ENCODE peak calls at places on chromosomes 2 and 18, in six cellular contexts. A, H, F, W, Q and U are unnamed samples.

GRCh38 chr18:3383381-3383915 is 66.5 kb upstream of the TGIF1 start:
- DNase-seq in A (no peak), W (peak; percentile 52), F (no peak), Q (no peak), H (no peak), U (no peak)

GRCh38 chr18:76167440-76167839 is 327.6 kb downstream of the ZNF516 start:
- DNase-seq in F (no peak), W (no peak), A (no peak), Q (no peak), H (no peak), U (no peak)

GRCh38 chr2:215454519-215454918 is 18.7 kb upstream of the FN1 start:
- DNase-seq in H (peak; percentile 42), A (no peak), F (peak; percentile 49), W (peak; percentile 70), Q (no peak), U (peak; percentile 66)

GRCh38 chr18:9743200-9744016 is 35.3 kb downstream of the RAB31 start:
- DNase-seq in F (peak; percentile 98), W (peak; percentile 89), A (peak; percentile 98), Q (peak; percentile 73), H (no peak), U (peak; percentile 97)

GRCh38 chr2:102030502-102030854 is 38.7 kb downstream of the IL1R2 start:
- DNase-seq in W (no peak), Q (no peak), A (no peak), H (no peak), F (no peak), U (no peak)

GRCh38 chr18:28248653-28249052 is 71.7 kb upstream of the CDH2 start:
- DNase-seq in Q (no peak), H (no peak), A (no peak), W (no peak), F (no peak), U (no peak)

GRCh38 chr2:100682536-100682935 is 119.7 kb downstream of the PDCL3 start:
- DNase-seq in F (no peak), A (no peak), Q (no peak), H (no peak), W (no peak), U (no peak)

GRCh38 chr2:200761168-200761715 is 50.5 kb upstream of the BZW1 start:
- DNase-seq in H (no peak), W (peak; percentile 54), Q (no peak), A (no peak), F (no peak), U (peak; percentile 62)

GRCh38 chr2:173667014-173667413 is 298.2 kb downstream of the SP3 start:
- DNase-seq in W (peak; percentile 38), F (no peak), A (no peak), Q (no peak), H (no peak), U (no peak)

GRCh38 chr2:46960618-46961017 is 45.0 kb upstream of the MCFD2 start:
- DNase-seq in A (no peak), W (no peak), F (peak; percentile 42), Q (no peak), H (no peak), U (no peak)

GRCh38 chr2:2793514-2793913 is 462.4 kb upstream of the MYT1L start:
- DNase-seq in H (no peak), A (no peak), F (no peak), W (no peak), Q (no peak), U (no peak)

GRCh38 chr2:2796207-2796606 is 465.1 kb upstream of the MYT1L start:
- DNase-seq in W (no peak), Q (no peak), F (no peak), A (no peak), H (no peak), U (no peak)

GRCh38 chr2:2797797-2798196 is 466.7 kb upstream of the MYT1L start:
- DNase-seq in W (no peak), Q (no peak), F (no peak), H (no peak), A (no peak), U (no peak)

GRCh38 chr2:2793925-2794324 is 462.9 kb upstream of the MYT1L start:
- DNase-seq in H (no peak), F (no peak), A (no peak), W (no peak), Q (no peak), U (no peak)

DNA sequence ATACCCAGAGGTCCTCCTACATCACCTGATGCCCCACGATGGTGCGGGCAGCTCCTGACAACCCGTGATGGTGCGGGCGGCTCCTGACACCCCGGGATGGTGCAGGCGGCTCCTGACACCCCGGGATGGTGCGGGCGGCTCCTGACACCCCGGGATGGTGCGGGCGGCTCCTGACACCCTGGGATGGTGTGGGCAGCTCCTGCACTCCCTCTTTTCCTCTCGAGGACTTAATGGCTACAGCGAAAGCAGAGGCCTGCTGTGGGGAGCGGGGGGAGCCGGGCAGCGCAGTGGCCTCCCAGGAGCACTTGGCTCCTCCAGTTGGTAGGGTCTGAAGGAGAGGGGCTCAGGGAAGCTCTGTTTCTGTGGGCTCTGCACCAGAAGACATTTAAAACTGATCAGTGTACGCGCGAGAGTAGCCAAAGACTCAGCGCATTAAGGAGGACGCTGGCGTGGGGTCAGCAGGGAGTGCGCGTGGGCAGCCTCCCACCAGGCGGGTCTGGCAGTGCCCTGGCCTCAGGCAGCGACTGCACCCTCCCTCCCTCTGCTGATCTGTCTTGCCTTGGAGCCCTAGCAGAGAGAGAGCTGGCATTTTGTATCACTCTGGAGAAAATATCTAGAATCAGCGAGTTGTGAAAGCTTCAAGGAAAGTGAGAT is 464.5 kb upstream of the MYT1L start:
- DNase-seq in F (no peak), A (no peak), W (no peak), H (no peak), Q (no peak), U (no peak)
- H3K4me3 ChIP-seq in F (no peak overlapping the region), A (no peak overlapping the region), W (no peak overlapping the region), H (no peak overlapping the region), Q (no peak overlapping the region), U (no peak overlapping the region)

GRCh38 chr18:62751977-62752376 is 36.6 kb downstream of the PHLPP1 start:
- DNase-seq in A (no peak), Q (no peak), F (no peak), W (no peak), H (no peak), U (no peak)

GRCh38 chr18:62755454-62755853 is 40.1 kb downstream of the PHLPP1 start:
- DNase-seq in Q (no peak), F (no peak), W (no peak), A (no peak), H (no peak), U (no peak)

GRCh38 chr18:62754026-62754425 is 38.7 kb downstream of the PHLPP1 start:
- DNase-seq in A (no peak), H (no peak), W (no peak), Q (no peak), F (no peak), U (no peak)

GRCh38 chr18:62749389-62749788 is 34.0 kb downstream of the PHLPP1 start:
- DNase-seq in Q (no peak), W (no peak), F (no peak), H (no peak), A (no peak), U (no peak)

DNA sequence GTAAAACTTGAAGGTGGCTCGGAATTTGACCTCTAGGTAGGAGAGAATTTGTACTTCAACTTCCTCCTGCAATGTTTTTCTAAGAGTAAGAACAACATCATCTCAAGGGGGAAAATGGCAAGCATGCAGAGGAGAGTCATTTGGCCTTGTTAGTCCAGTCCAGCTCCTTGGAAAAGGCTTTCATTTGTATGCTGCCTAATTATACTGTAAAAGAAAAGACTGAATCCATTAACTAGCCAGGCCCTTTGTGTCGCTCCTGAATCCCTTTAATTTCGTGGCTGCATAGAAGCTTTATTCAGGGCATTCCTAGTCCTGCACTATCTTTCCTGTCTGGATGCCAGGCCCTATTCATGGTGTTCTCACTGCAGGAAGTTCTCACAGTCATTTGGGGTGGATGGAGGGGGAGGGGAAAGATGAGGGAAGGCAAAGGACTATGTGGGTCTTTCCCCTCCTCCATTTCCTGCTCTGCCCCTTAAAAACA is 36.0 kb downstream of the PHLPP1 start:
- DNase-seq in F (no peak), A (peak; percentile 42), Q (no peak), H (no peak), W (peak; percentile 49), U (peak; percentile 58)
- H3K4me3 ChIP-seq in F (no peak overlapping the region), A (no peak overlapping the region), Q (no peak overlapping the region), H (no peak overlapping the region), W (no peak overlapping the region), U (no peak overlapping the region)

DNA sequence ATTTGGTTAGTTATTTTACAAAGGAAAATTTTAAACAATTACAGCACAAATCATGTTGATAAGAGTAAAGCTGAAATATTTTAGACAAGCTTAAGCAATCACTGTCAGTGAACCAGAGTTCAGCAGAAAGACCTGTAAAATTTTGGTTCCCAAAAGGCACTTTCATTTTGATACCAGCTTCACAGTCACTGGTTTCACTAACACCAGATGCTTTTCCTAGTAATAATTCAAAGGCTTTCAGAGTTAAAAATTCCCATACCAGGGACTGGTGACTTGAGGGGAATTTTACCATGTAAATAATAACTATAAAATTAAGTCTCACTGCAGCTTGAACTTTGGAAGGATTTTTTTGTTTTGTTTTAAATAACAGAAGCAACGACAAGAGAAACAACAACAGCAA is 102.3 kb upstream of the CD302 start:
- DNase-seq in W (no peak), F (no peak), A (no peak), Q (no peak), H (no peak), U (no peak)
- H3K4me3 ChIP-seq in W (no peak overlapping the region), F (no peak overlapping the region), A (no peak overlapping the region), Q (no peak overlapping the region), H (no peak overlapping the region), U (no peak overlapping the region)

DNA sequence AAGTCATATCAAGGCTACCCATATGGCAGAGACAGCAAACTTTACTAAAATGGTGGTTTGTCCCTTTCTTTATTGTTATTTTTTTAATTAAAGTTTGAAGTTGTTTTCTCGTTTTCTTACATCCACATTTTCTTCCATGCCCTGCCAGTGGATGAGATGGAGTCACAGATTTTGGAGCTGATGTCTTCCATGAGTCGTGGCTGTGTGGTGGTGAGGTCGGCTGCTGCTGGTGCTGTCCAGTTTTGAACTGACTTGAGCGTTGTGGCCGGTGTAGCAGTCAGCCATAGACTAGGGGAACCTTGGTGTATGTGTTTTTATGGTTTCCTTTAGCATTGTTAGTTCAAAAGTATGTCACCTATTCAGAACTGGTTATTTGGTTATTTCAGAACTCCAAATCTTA is 182.8 kb downstream of the SH3RF3 start:
- DNase-seq in F (no peak), Q (no peak), A (no peak), W (no peak), H (no peak), U (no peak)
- H3K4me3 ChIP-seq in F (no peak overlapping the region), Q (no peak overlapping the region), A (no peak overlapping the region), W (no peak overlapping the region), H (no peak overlapping the region), U (no peak overlapping the region)

DNA sequence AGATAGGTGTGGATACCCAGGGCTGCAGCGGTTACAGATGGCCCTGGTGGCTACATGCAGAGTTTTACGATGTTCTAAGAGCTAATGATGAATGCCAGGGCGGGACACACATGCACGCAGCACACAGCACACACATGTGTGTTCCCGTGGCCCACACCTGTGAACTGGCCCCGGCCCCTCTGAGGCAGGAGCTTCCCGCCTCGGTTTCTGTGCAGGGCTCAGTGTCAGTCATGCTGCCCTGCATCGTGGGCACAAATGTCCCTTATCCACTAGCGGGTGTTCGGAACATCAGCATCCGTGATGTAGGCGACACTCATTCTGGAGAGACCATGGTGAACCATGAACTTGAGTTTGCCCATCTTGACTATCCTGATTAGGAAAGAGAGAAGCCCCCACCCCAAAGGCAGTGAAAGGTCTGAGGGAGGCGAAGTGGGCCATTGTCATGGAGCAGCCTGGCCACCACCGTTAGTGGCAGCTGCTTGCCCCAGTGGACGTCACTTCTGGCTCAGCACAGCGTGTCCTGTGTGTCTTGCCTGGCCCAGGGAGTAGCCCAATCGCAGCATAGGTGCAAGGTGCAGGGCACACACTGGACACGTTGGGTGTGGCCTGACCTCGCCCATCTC is 43.8 kb downstream of the DCDC2C start:
- DNase-seq in F (no peak), W (no peak), H (no peak), A (no peak), Q (no peak), U (no peak)
- H3K4me3 ChIP-seq in F (no peak overlapping the region), W (no peak overlapping the region), H (no peak overlapping the region), A (no peak overlapping the region), Q (no peak overlapping the region), U (no peak overlapping the region)